ENCODE peak calls at places on chromosome 15, in four cellular contexts. One of them, this sample, is unnamed. For H4K20me1 and H3K36me3, the result is how much of the 10 kb centered on the place peaks cover.

GRCh38 chr15:100241572-100242479 is 99.9 kb downstream of the ADAMTS17 start:
- DNase-seq in PC-3: peak
- DNase-seq in neural progenitor cell: peak
- DNase-seq in Karpas-422: no peak
- DNase-seq in this sample: no peak

GRCh38 chr15:48954538-48954937 is 9.2 kb downstream of the SHC4 start:
- DNase-seq in PC-3: peak
- DNase-seq in neural progenitor cell: peak
- DNase-seq in Karpas-422: no peak
- DNase-seq in this sample: no peak

GRCh38 chr15:80456517-80457497 is 52.6 kb downstream of the ARNT2 start:
- DNase-seq in PC-3: no peak
- DNase-seq in neural progenitor cell: no peak
- DNase-seq in Karpas-422: no peak
- DNase-seq in this sample: no peak

GRCh38 chr15:96337991-96338771 is 7.7 kb downstream of the NR2F2 start:
- DNase-seq in PC-3: peak
- DNase-seq in neural progenitor cell: peak
- DNase-seq in Karpas-422: no peak
- DNase-seq in this sample: no peak

GRCh38 chr15:93173369-93173768 is 84.4 kb upstream of the RGMA start:
- DNase-seq in PC-3: peak
- DNase-seq in neural progenitor cell: no peak
- DNase-seq in Karpas-422: no peak
- DNase-seq in this sample: no peak

GRCh38 chr15:38072507-38073277 is 138.3 kb downstream of the TMCO5A start:
- DNase-seq in PC-3: peak
- DNase-seq in neural progenitor cell: peak
- DNase-seq in Karpas-422: peak
- DNase-seq in this sample: no peak

GRCh38 chr15:66786222-66786621 is 84.2 kb downstream of the SMAD6 start:
- DNase-seq in PC-3: no peak
- DNase-seq in neural progenitor cell: no peak
- DNase-seq in Karpas-422: no peak
- DNase-seq in this sample: no peak

GRCh38 chr15:29102911-29103824 is 166.5 kb downstream of the NSMCE3 start:
- DNase-seq in PC-3: no peak
- DNase-seq in neural progenitor cell: no peak
- DNase-seq in Karpas-422: no peak
- DNase-seq in this sample: no peak

GRCh38 chr15:89143503-89144162 is 55.4 kb downstream of the ABHD2 start:
- DNase-seq in PC-3: peak
- DNase-seq in neural progenitor cell: no peak
- DNase-seq in Karpas-422: no peak
- DNase-seq in this sample: no peak

GRCh38 chr15:47570451-47570850 is 146.9 kb upstream of the SEMA6D start:
- DNase-seq in PC-3: no peak
- DNase-seq in neural progenitor cell: peak
- DNase-seq in Karpas-422: no peak
- DNase-seq in this sample: no peak

GRCh38 chr15:48005921-48006541 is 114.8 kb upstream of the SLC24A5 start:
- DNase-seq in PC-3: no peak
- DNase-seq in neural progenitor cell: no peak
- DNase-seq in Karpas-422: no peak
- DNase-seq in this sample: no peak

GRCh38 chr15:91973481-91973880 is 120.0 kb downstream of the SLCO3A1 start:
- DNase-seq in PC-3: no peak
- DNase-seq in neural progenitor cell: no peak
- DNase-seq in Karpas-422: no peak
- DNase-seq in this sample: no peak

DNA sequence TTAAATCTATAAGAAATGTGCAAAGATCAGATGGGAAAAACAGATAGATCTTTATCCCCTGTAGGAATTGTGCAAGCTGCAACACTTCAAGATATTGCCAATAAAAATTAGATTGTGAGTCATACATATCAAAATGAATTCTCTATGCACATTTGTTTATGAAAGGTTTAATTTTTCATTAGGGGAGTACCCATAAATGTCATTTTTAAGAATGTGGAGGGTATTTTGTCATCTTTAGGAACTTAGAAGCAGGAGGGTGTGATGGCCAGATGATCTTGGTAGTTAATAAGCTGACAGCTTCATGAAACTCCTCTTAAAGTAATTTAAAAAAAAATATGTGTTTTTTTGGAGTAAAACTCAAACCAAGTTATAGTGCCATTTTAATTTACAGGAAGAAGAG is 3.0 kb downstream of the PIAS1 start:
- DNase-seq in PC-3: no peak
- DNase-seq in neural progenitor cell: no peak
- DNase-seq in Karpas-422: no peak
- DNase-seq in this sample: no peak
- H4K20me1 ChIP-seq in PC-3: under half
- H4K20me1 ChIP-seq in neural progenitor cell: half or more
- H4K20me1 ChIP-seq in Karpas-422: under half
- H4K20me1 ChIP-seq in this sample: half or more

GRCh38 chr15:60454824-60455223 is 24.1 kb downstream of the ICE2 start:
- DNase-seq in PC-3: no peak
- DNase-seq in neural progenitor cell: no peak
- DNase-seq in Karpas-422: no peak
- DNase-seq in this sample: no peak
- H3K36me3 ChIP-seq in PC-3: under half
- H3K36me3 ChIP-seq in neural progenitor cell: under half
- H3K36me3 ChIP-seq in Karpas-422: under half
- H3K36me3 ChIP-seq in this sample: under half

GRCh38 chr15:39235084-39235795 is 345.6 kb upstream of the THBS1 start:
- DNase-seq in PC-3: peak
- DNase-seq in neural progenitor cell: no peak
- DNase-seq in Karpas-422: no peak
- DNase-seq in this sample: no peak
- H3K27ac ChIP-seq in PC-3: peak
- H3K27ac ChIP-seq in neural progenitor cell: no peak
- H3K27ac ChIP-seq in Karpas-422: no peak
- H3K27ac ChIP-seq in this sample: no peak

GRCh38 chr15:31332020-31332680 is 5.5 kb downstream of the KLF13 start:
- DNase-seq in PC-3: no peak
- DNase-seq in neural progenitor cell: no peak
- DNase-seq in Karpas-422: no peak
- DNase-seq in this sample: no peak
- H4K20me1 ChIP-seq in PC-3: under half
- H4K20me1 ChIP-seq in neural progenitor cell: half or more
- H4K20me1 ChIP-seq in Karpas-422: under half
- H4K20me1 ChIP-seq in this sample: half or more

GRCh38 chr15:40846846-40847224 is 3.0 kb downstream of the SPINT1 start:
- DNase-seq in PC-3: peak
- DNase-seq in neural progenitor cell: no peak
- DNase-seq in Karpas-422: no peak
- DNase-seq in this sample: no peak
- H3K36me3 ChIP-seq in PC-3: under half
- H3K36me3 ChIP-seq in neural progenitor cell: under half
- H3K36me3 ChIP-seq in Karpas-422: under half
- H3K36me3 ChIP-seq in this sample: under half

DNA sequence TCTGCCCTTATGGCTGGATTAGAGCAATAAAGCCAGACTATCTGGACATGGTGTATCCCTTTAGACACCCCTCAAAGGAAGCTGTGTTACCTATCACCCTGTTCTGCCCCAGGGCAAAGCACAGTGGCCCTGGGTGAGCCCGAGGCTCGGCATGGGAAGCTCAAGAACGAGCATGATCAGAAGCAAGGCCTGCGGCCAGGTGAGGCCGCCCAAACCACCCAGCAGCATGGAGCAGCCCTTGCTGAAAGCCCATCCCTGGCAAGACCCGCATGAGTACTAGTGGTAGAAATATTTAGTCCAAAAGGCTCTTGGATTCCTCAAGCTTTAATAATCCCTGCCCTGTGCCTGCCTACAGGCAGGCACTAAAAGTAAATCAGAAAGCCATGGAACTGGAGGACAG is 261.1 kb downstream of the MEX3B start:
- DNase-seq in PC-3: no peak
- DNase-seq in neural progenitor cell: no peak
- DNase-seq in Karpas-422: no peak
- DNase-seq in this sample: no peak
- H3K27ac ChIP-seq in PC-3: no peak
- H3K27ac ChIP-seq in neural progenitor cell: no peak
- H3K27ac ChIP-seq in Karpas-422: no peak
- H3K27ac ChIP-seq in this sample: no peak

GRCh38 chr15:98875309-98875708 is 132.3 kb downstream of the PGPEP1L start:
- DNase-seq in PC-3: no peak
- DNase-seq in neural progenitor cell: no peak
- DNase-seq in Karpas-422: no peak
- DNase-seq in this sample: no peak
- H4K20me1 ChIP-seq in PC-3: under half
- H4K20me1 ChIP-seq in neural progenitor cell: half or more
- H4K20me1 ChIP-seq in Karpas-422: under half
- H4K20me1 ChIP-seq in this sample: under half

DNA sequence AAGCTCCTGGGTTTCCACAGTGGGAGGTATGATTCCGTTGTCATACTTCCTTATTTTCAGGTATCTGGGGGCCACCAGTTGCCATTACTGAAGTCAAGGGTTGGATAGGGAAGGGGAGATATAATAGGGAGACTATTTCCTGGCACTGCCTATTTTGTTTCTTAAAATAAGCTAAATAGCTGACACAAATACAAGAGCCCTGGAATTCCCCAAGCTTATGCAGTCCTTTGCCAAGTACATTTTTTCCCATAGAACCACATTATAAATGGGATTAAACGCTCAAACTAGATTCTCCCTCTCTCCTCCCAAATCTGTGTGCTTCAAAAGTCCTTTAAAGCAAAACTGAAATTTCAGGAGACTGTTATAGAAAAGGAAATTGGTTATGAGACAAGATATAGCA is 68.7 kb downstream of the AP4E1 start:
- DNase-seq in PC-3: no peak
- DNase-seq in neural progenitor cell: no peak
- DNase-seq in Karpas-422: no peak
- DNase-seq in this sample: no peak
- H3K36me3 ChIP-seq in PC-3: under half
- H3K36me3 ChIP-seq in neural progenitor cell: under half
- H3K36me3 ChIP-seq in Karpas-422: under half
- H3K36me3 ChIP-seq in this sample: under half

This sample was measured in DND-41.